ENCODE peak calls at places on chromosomes 1 and 21, in four cellular contexts. E is SK-N-SH; G is CD8-positive, alpha-beta T cell; A is brain microvascular endothelial cell. H is an unnamed sample.

GRCh38 chr1:27633640-27634165 is 1.3 kb downstream of the FGR start:
- DNase-seq in E (no peak), G (no peak), A (no peak), H (no peak)

GRCh38 chr1:93847811-93848288 is 31.2 kb downstream of the DNTTIP2 start:
- DNase-seq in E (peak), G (peak), A (peak), H (peak)

GRCh38 chr1:236486315-236486714 is 37.5 kb upstream of the LGALS8 start:
- DNase-seq in E (no peak), G (no peak), A (no peak), H (no peak)

GRCh38 chr21:25582888-25583287 is 24.4 kb downstream of the MRPL39 start:
- DNase-seq in E (no peak), G (no peak), A (no peak), H (no peak)

GRCh38 chr21:21268885-21269284 is 270.7 kb downstream of the NCAM2 start:
- DNase-seq in E (no peak), G (no peak), A (no peak), H (no peak)

GRCh38 chr1:153669606-153670005 is 1.2 kb downstream of the ILF2 start:
- DNase-seq in E (no peak), G (no peak), A (no peak), H (no peak)

GRCh38 chr1:228048120-228048519 is 34.4 kb upstream of the ARF1 start:
- DNase-seq in E (no peak), G (no peak), A (no peak), H (peak)

GRCh38 chr1:232627645-232628334 is 2.1 kb downstream of the SIPA1L2 start:
- DNase-seq in E (peak), G (no peak), A (no peak), H (no peak)

GRCh38 chr1:94819945-94820746 is at the start of gene SLC44A3:
- DNase-seq in E (peak), G (no peak), A (no peak), H (no peak)

GRCh38 chr1:224632921-224633321 is 16.8 kb downstream of the CNIH3 start:
- DNase-seq in E (no peak), G (no peak), A (no peak), H (no peak)

GRCh38 chr1:78587213-78587612 is 33.0 kb upstream of the IFI44L start:
- DNase-seq in E (no peak), G (no peak), A (no peak), H (no peak)

GRCh38 chr1:246069581-246069980 is 437.5 kb downstream of the SMYD3 start:
- DNase-seq in E (no peak), G (no peak), A (no peak), H (no peak)

GRCh38 chr21:36806103-36806502 is 107.2 kb downstream of the SIM2 start:
- DNase-seq in E (no peak), G (no peak), A (peak), H (no peak)

GRCh38 chr21:46307625-46308024 is 16.0 kb downstream of the C21orf58 start:
- DNase-seq in E (no peak), G (no peak), A (peak), H (no peak)

GRCh38 chr21:34670220-34670961 is 1.6 kb downstream of the CLIC6 start:
- DNase-seq in E (peak), G (no peak), A (no peak), H (no peak)

GRCh38 chr1:214244252-214244651 is 36.7 kb upstream of the SMYD2 start:
- DNase-seq in E (no peak), G (no peak), A (no peak), H (no peak)

GRCh38 chr1:214241060-214241459 is 39.9 kb upstream of the SMYD2 start:
- DNase-seq in E (no peak), G (no peak), A (no peak), H (no peak)

GRCh38 chr1:214248294-214249082 is 32.5 kb upstream of the SMYD2 start:
- DNase-seq in E (no peak), G (no peak), A (no peak), H (no peak)

GRCh38 chr1:214249651-214250050 is 31.3 kb upstream of the SMYD2 start:
- DNase-seq in E (no peak), G (no peak), A (no peak), H (no peak)

DNA sequence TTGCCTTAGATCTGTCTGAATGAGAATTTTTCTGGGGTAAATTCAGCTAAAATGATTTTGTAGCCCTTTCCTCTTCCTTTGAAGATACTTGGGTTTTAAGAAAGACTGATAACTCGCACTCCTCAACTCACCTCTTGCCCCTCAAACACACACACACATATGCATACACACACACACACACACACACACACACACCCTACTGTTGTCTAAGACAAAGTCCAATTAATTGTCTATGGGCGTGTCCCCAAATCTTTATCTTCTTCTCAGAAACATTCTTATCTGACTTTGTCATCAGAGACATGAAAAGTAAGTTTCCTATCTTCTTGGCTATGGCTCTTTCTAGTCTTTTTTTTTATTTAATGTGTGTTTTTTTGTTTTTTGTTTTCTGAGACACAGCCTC is 36.1 kb upstream of the SMYD2 start:
- DNase-seq in E (no peak), G (no peak), A (no peak), H (no peak)
- TF ChIP-seq CTCF in E (no peak), G (no peak), A (no peak), H (no peak)

GRCh38 chr1:177569476-177569875 is 398.7 kb downstream of the BRINP2 start:
- DNase-seq in E (no peak), G (no peak), A (peak), H (no peak)

GRCh38 chr1:177571485-177572076 is 398.3 kb downstream of the SEC16B start:
- DNase-seq in E (no peak), G (no peak), A (no peak), H (no peak)

GRCh38 chr1:177567393-177567792 is 396.6 kb downstream of the BRINP2 start:
- DNase-seq in E (no peak), G (no peak), A (no peak), H (no peak)

GRCh38 chr1:177568702-177569101 is 397.9 kb downstream of the BRINP2 start:
- DNase-seq in E (no peak), G (no peak), A (no peak), H (no peak)

GRCh38 chr1:177571076-177571475 is 398.8 kb downstream of the SEC16B start:
- DNase-seq in E (no peak), G (no peak), A (no peak), H (no peak)
- TF ChIP-seq CTCF in E (no peak), G (no peak), A (no peak), H (no peak)

DNA sequence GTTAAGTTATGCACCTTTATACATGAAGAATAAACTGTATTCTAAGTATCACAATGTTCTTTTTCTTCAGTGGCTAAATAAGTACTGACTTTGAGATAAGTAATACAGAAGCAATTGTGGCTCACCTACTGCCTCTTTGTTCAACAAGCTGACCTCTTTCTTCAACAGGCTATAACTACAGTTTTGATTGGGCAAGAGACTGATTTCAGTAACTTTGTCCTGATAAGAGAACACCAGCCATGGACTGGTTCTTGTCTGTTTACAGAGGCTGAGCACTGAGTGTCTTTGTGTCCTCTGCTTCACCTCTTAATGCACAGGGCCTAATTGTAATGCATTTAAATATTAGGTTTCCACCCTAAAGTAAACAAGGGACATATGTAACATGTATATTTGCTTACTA is 34.6 kb upstream of the PDE4B start:
- DNase-seq in E (no peak), G (no peak), A (no peak), H (no peak)
- TF ChIP-seq CTCF in E (no peak), G (no peak), A (no peak), H (no peak)

GRCh38 chr1:217661407-217661806 is 30.3 kb downstream of the SPATA17 start:
- DNase-seq in E (no peak), G (no peak), A (no peak), H (no peak)

GRCh38 chr1:217660353-217661062 is 29.4 kb downstream of the SPATA17 start:
- DNase-seq in E (peak), G (no peak), A (peak), H (no peak)
- TF ChIP-seq CTCF in E (peak), G (no peak), A (peak), H (peak)

GRCh38 chr1:204123376-204123775 is 28.5 kb downstream of the ETNK2 start:
- DNase-seq in E (peak), G (no peak), A (no peak), H (no peak)
- TF ChIP-seq CTCF in E (peak), G (no peak), A (peak), H (peak)